ENCODE peak calls at places on chromosomes 2 and 18, in ten cellular contexts. H is SK-N-MC; F is psoas muscle; W is GM23248; O is CD8-positive, alpha-beta memory T cell; Q is body of pancreas; C is CD4-positive, alpha-beta memory T cell; I is right atrium auricular region; T is tibial artery; M is IMR-90. J is an unnamed sample.
A peak's percentile ranks its signal among the peaks of the same experiment; 100 is the strongest.

GRCh38 chr18:66066191-66066590 is 315.4 kb downstream of the CDH7 start:
- DNase-seq in H (no peak), F (no peak), W (no peak), O (no peak), Q (no peak), C (no peak), I (no peak), T (no peak), M (no peak), J (no peak)

GRCh38 chr2:217142649-217143266 is 282.9 kb upstream of the TNP1 start:
- DNase-seq in H (no peak), F (no peak), W (peak; percentile 26), O (no peak), Q (peak; percentile 56), C (no peak), I (no peak), T (no peak), M (no peak), J (no peak)

GRCh38 chr2:72148975-72149555 is 1.4 kb upstream of the CYP26B1 start:
- DNase-seq in H (no peak), F (no peak), W (peak; percentile 69), O (no peak), Q (peak; percentile 53), C (no peak), I (peak; percentile 58), T (no peak), M (peak; percentile 10), J (no peak)

GRCh38 chr2:117982376-117983033 is 31.4 kb downstream of the CCDC93 start:
- DNase-seq in H (no peak), F (no peak), W (no peak), O (no peak), Q (no peak), C (no peak), I (no peak), T (no peak), M (no peak), J (no peak)

GRCh38 chr2:132747046-132747445 is 77.0 kb upstream of the LYPD1 start:
- DNase-seq in H (no peak), F (no peak), W (no peak), O (no peak), Q (no peak), C (no peak), I (no peak), T (no peak), M (no peak), J (no peak)

GRCh38 chr2:168658706-168659105 is 143.7 kb upstream of the NOSTRIN start:
- DNase-seq in H (no peak), F (no peak), W (no peak), O (no peak), Q (no peak), C (no peak), I (no peak), T (no peak), M (no peak), J (no peak)

GRCh38 chr2:169091761-169092523 is 22.6 kb downstream of the DHRS9 start:
- DNase-seq in H (no peak), F (no peak), W (peak; percentile 64), O (no peak), Q (peak; percentile 61), C (no peak), I (no peak), T (no peak), M (peak; percentile 15), J (no peak)

GRCh38 chr2:37587817-37588216 is 83.6 kb downstream of the CDC42EP3 start:
- DNase-seq in H (no peak), F (no peak), W (no peak), O (no peak), Q (no peak), C (no peak), I (no peak), T (no peak), M (no peak), J (no peak)

GRCh38 chr2:214103199-214104001 is 307.5 kb upstream of the VWC2L start:
- DNase-seq in H (no peak), F (no peak), W (no peak), O (no peak), Q (peak; percentile 58), C (no peak), I (no peak), T (no peak), M (peak; percentile 25), J (no peak)

GRCh38 chr18:79943608-79944125 is 7.8 kb downstream of the SLC66A2 start:
- DNase-seq in H (no peak), F (peak; percentile 43), W (no peak), O (no peak), Q (no peak), C (no peak), I (no peak), T (no peak), M (no peak), J (no peak)
- H3K9me3 ChIP-seq in H (no peaks in the 10 kb centered on the region), F (no peaks in the 10 kb centered on the region), W (no peaks in the 10 kb centered on the region), O (no peaks in the 10 kb centered on the region), Q (no peaks in the 10 kb centered on the region), C (no peaks in the 10 kb centered on the region), I (no peaks in the 10 kb centered on the region), T (no peaks in the 10 kb centered on the region), M (no peaks in the 10 kb centered on the region), J (no peaks in the 10 kb centered on the region)

DNA sequence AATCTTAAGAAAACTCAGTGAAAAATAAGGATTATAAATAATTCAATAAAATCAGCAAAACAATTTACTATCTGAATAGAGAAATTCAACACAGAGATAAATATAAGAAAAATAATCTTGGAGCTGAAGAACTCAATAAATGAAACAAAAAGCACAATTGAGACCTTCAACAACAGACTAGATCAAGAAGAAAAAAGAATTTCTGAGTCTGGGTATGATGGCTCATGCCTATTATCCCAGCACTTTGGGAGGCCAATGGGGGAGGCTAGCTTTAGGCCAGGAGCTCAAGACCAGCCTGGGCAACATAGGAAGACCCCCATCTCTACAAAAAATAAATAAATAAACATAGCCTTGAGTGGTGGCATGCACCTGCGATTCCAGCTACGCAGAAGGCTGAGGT is 1295.7 kb upstream of the NRXN1 start:
- DNase-seq in H (no peak), F (no peak), W (no peak), O (no peak), Q (no peak), C (no peak), I (no peak), T (no peak), M (no peak), J (no peak)
- H3K9me3 ChIP-seq in H (no peaks in the 10 kb centered on the region), F (peaks cover 20% of the 10 kb centered on the region), W (no peaks in the 10 kb centered on the region), O (no peaks in the 10 kb centered on the region), Q (no peaks in the 10 kb centered on the region), C (no peaks in the 10 kb centered on the region), I (no peaks in the 10 kb centered on the region), T (no peaks in the 10 kb centered on the region), M (peaks cover 9% of the 10 kb centered on the region), J (peaks cover 12% of the 10 kb centered on the region)

GRCh38 chr2:45879406-45879805 is 227.9 kb downstream of the PRKCE start:
- DNase-seq in H (no peak), F (no peak), W (no peak), O (no peak), Q (no peak), C (no peak), I (no peak), T (no peak), M (no peak), J (no peak)
- H3K9me3 ChIP-seq in H (no peaks in the 10 kb centered on the region), F (peaks cover 22% of the 10 kb centered on the region), W (no peaks in the 10 kb centered on the region), O (no peaks in the 10 kb centered on the region), Q (no peaks in the 10 kb centered on the region), C (no peaks in the 10 kb centered on the region), I (peaks cover 4% of the 10 kb centered on the region), T (no peaks in the 10 kb centered on the region), M (peaks cover 6% of the 10 kb centered on the region), J (peaks cover 11% of the 10 kb centered on the region)

GRCh38 chr2:205683179-205683978 is 1.1 kb downstream of the NRP2 start:
- DNase-seq in H (no peak), F (no peak), W (peak; percentile 81), O (no peak), Q (no peak), C (no peak), I (no peak), T (no peak), M (peak; percentile 79), J (no peak)

GRCh38 chr2:205685314-205686230 is 3.3 kb downstream of the NRP2 start:
- DNase-seq in H (no peak), F (no peak), W (peak; percentile 87), O (no peak), Q (peak; percentile 15), C (no peak), I (no peak), T (no peak), M (peak; percentile 67), J (no peak)

GRCh38 chr2:205684871-205685313 is 2.6 kb downstream of the NRP2 start:
- DNase-seq in H (no peak), F (no peak), W (no peak), O (no peak), Q (no peak), C (no peak), I (no peak), T (no peak), M (peak; percentile 60), J (no peak)

GRCh38 chr2:205682239-205683021 is at the start of gene NRP2:
- DNase-seq in H (no peak), F (peak; percentile 81), W (peak; percentile 91), O (no peak), Q (peak; percentile 77), C (peak; percentile 49), I (peak; percentile 87), T (peak; percentile 84), M (peak; percentile 89), J (no peak)

GRCh38 chr2:205683991-205684390 is 1.7 kb downstream of the NRP2 start:
- DNase-seq in H (no peak), F (no peak), W (no peak), O (no peak), Q (no peak), C (no peak), I (no peak), T (no peak), M (no peak), J (no peak)
- H3K9me3 ChIP-seq in H (no peaks in the 10 kb centered on the region), F (no peaks in the 10 kb centered on the region), W (no peaks in the 10 kb centered on the region), O (no peaks in the 10 kb centered on the region), Q (no peaks in the 10 kb centered on the region), C (no peaks in the 10 kb centered on the region), I (no peaks in the 10 kb centered on the region), T (no peaks in the 10 kb centered on the region), M (no peaks in the 10 kb centered on the region), J (no peaks in the 10 kb centered on the region)

GRCh38 chr18:13339653-13340052 is 121.1 kb downstream of the LDLRAD4 start:
- DNase-seq in H (no peak), F (no peak), W (no peak), O (no peak), Q (no peak), C (no peak), I (no peak), T (no peak), M (no peak), J (no peak)
- H3K9me3 ChIP-seq in H (no peaks in the 10 kb centered on the region), F (peaks cover 5% of the 10 kb centered on the region), W (no peaks in the 10 kb centered on the region), O (no peaks in the 10 kb centered on the region), Q (no peaks in the 10 kb centered on the region), C (no peaks in the 10 kb centered on the region), I (peaks cover 5% of the 10 kb centered on the region), T (no peaks in the 10 kb centered on the region), M (no peaks in the 10 kb centered on the region), J (peaks cover 4% of the 10 kb centered on the region)

J was measured in thoracic aorta.